ENCODE peak calls at places on chromosome 12, in nine cellular contexts. One of them, this sample, is unnamed.

GRCh38 chr12:57518920-57519757 is 1.2 kb downstream of the DDIT3 start:
- DNase-seq in GM03348: peak
- DNase-seq in IMR-90: peak
- DNase-seq in nephron progenitor cell: peak
- DNase-seq in tibial artery: peak
- DNase-seq in stimulated activated CD8-positive, alpha-beta memory T cell treated with anti-CD3 and anti-CD28 coated beads, Interleukin-2, amount 100 ng/mL, for 1 hour: no peak
- DNase-seq in occipital lobe: no peak
- DNase-seq in WTC11: peak
- DNase-seq in stimulated activated naive CD4-positive, alpha-beta T cell: no peak
- DNase-seq in this sample: peak

GRCh38 chr12:52082668-52082987 is 3.1 kb downstream of the SMIM41 start:
- DNase-seq in stimulated activated CD8-positive, alpha-beta memory T cell treated with anti-CD3 and anti-CD28 coated beads, Interleukin-2, amount 100 ng/mL, for 1 hour: no peak
- DNase-seq in nephron progenitor cell: no peak
- DNase-seq in WTC11: no peak
- DNase-seq in GM03348: no peak
- DNase-seq in stimulated activated naive CD4-positive, alpha-beta T cell: no peak
- DNase-seq in IMR-90: no peak
- DNase-seq in tibial artery: no peak
- DNase-seq in occipital lobe: no peak
- DNase-seq in this sample: no peak

GRCh38 chr12:52522346-52523011 is 2.3 kb upstream of the KRT5 start:
- DNase-seq in stimulated activated CD8-positive, alpha-beta memory T cell treated with anti-CD3 and anti-CD28 coated beads, Interleukin-2, amount 100 ng/mL, for 1 hour: no peak
- DNase-seq in nephron progenitor cell: no peak
- DNase-seq in stimulated activated naive CD4-positive, alpha-beta T cell: no peak
- DNase-seq in GM03348: no peak
- DNase-seq in occipital lobe: no peak
- DNase-seq in tibial artery: no peak
- DNase-seq in WTC11: no peak
- DNase-seq in IMR-90: no peak
- DNase-seq in this sample: no peak

GRCh38 chr12:21941522-21942376 is 523 bp upstream of the ABCC9 start:
- DNase-seq in WTC11: peak
- DNase-seq in stimulated activated naive CD4-positive, alpha-beta T cell: no peak
- DNase-seq in nephron progenitor cell: peak
- DNase-seq in IMR-90: peak
- DNase-seq in occipital lobe: no peak
- DNase-seq in GM03348: peak
- DNase-seq in tibial artery: peak
- DNase-seq in stimulated activated CD8-positive, alpha-beta memory T cell treated with anti-CD3 and anti-CD28 coated beads, Interleukin-2, amount 100 ng/mL, for 1 hour: no peak
- DNase-seq in this sample: peak

GRCh38 chr12:11621797-11622423 is 27.6 kb upstream of the ETV6 start:
- DNase-seq in GM03348: no peak
- DNase-seq in stimulated activated CD8-positive, alpha-beta memory T cell treated with anti-CD3 and anti-CD28 coated beads, Interleukin-2, amount 100 ng/mL, for 1 hour: no peak
- DNase-seq in nephron progenitor cell: no peak
- DNase-seq in IMR-90: no peak
- DNase-seq in WTC11: no peak
- DNase-seq in tibial artery: no peak
- DNase-seq in occipital lobe: no peak
- DNase-seq in stimulated activated naive CD4-positive, alpha-beta T cell: peak
- DNase-seq in this sample: no peak

GRCh38 chr12:90004319-90005074 is 295.9 kb upstream of the ATP2B1 start:
- DNase-seq in IMR-90: no peak
- DNase-seq in stimulated activated CD8-positive, alpha-beta memory T cell treated with anti-CD3 and anti-CD28 coated beads, Interleukin-2, amount 100 ng/mL, for 1 hour: no peak
- DNase-seq in WTC11: no peak
- DNase-seq in tibial artery: no peak
- DNase-seq in occipital lobe: no peak
- DNase-seq in nephron progenitor cell: no peak
- DNase-seq in stimulated activated naive CD4-positive, alpha-beta T cell: no peak
- DNase-seq in GM03348: no peak
- DNase-seq in this sample: no peak

GRCh38 chr12:12859690-12860089 is 31.7 kb upstream of the GPRC5A start:
- DNase-seq in occipital lobe: no peak
- DNase-seq in nephron progenitor cell: no peak
- DNase-seq in stimulated activated CD8-positive, alpha-beta memory T cell treated with anti-CD3 and anti-CD28 coated beads, Interleukin-2, amount 100 ng/mL, for 1 hour: no peak
- DNase-seq in IMR-90: peak
- DNase-seq in WTC11: no peak
- DNase-seq in tibial artery: no peak
- DNase-seq in stimulated activated naive CD4-positive, alpha-beta T cell: no peak
- DNase-seq in GM03348: no peak
- DNase-seq in this sample: no peak

GRCh38 chr12:131124487-131125280 is 171.0 kb downstream of the ADGRD1 start:
- DNase-seq in WTC11: no peak
- DNase-seq in IMR-90: no peak
- DNase-seq in stimulated activated CD8-positive, alpha-beta memory T cell treated with anti-CD3 and anti-CD28 coated beads, Interleukin-2, amount 100 ng/mL, for 1 hour: no peak
- DNase-seq in GM03348: no peak
- DNase-seq in nephron progenitor cell: no peak
- DNase-seq in tibial artery: no peak
- DNase-seq in occipital lobe: no peak
- DNase-seq in stimulated activated naive CD4-positive, alpha-beta T cell: no peak
- DNase-seq in this sample: no peak

GRCh38 chr12:3885179-3886094 is 12.2 kb upstream of the PARP11 start:
- DNase-seq in stimulated activated CD8-positive, alpha-beta memory T cell treated with anti-CD3 and anti-CD28 coated beads, Interleukin-2, amount 100 ng/mL, for 1 hour: no peak
- DNase-seq in tibial artery: peak
- DNase-seq in nephron progenitor cell: peak
- DNase-seq in occipital lobe: no peak
- DNase-seq in stimulated activated naive CD4-positive, alpha-beta T cell: peak
- DNase-seq in IMR-90: peak
- DNase-seq in WTC11: no peak
- DNase-seq in GM03348: peak
- DNase-seq in this sample: no peak

GRCh38 chr12:5442251-5443006 is 10.5 kb downstream of the NTF3 start:
- DNase-seq in tibial artery: no peak
- DNase-seq in stimulated activated CD8-positive, alpha-beta memory T cell treated with anti-CD3 and anti-CD28 coated beads, Interleukin-2, amount 100 ng/mL, for 1 hour: no peak
- DNase-seq in GM03348: peak
- DNase-seq in stimulated activated naive CD4-positive, alpha-beta T cell: no peak
- DNase-seq in WTC11: peak
- DNase-seq in occipital lobe: no peak
- DNase-seq in nephron progenitor cell: no peak
- DNase-seq in IMR-90: peak
- DNase-seq in this sample: no peak